ENCODE peak calls at places on chromosomes 2 and 18, in seven cellular contexts. F is NCI-H1417; J is effector memory CD4-positive, alpha-beta T cell; X is amniotic epithelial cell; Y is stimulated activated CD4-positive, alpha-beta T cell treated with anti-CD3 and anti-CD28 coated beads, Interleukin-15, amount 100 ng/mL, for 1 hour; U is fibroblast of the conjunctiva; Q is NCI-H1436 treated with DMSO at 0.1 percent for 48 hours. T is an unnamed sample.

GRCh38 chr2:161141033-161141432 is 19.2 kb upstream of the TANK start:
- DNase-seq in X (no peak), U (no peak), Q (no peak), F (no peak), J (no peak), Y (no peak), T (no peak)

GRCh38 chr2:241564596-241565411 is 6.3 kb downstream of the BOK start:
- DNase-seq in X (no peak), U (no peak), F (no peak), Y (no peak), Q (no peak), J (no peak), T (no peak)

GRCh38 chr2:240369725-240370585 is 65.5 kb upstream of the GPC1 start:
- DNase-seq in F (no peak), X (peak), Y (no peak), Q (no peak), J (no peak), U (peak), T (no peak)

GRCh38 chr2:235925250-235925919 is 242.8 kb downstream of the GBX2 start:
- DNase-seq in J (no peak), U (no peak), F (no peak), Y (no peak), Q (no peak), X (no peak), T (no peak)

GRCh38 chr2:192155521-192156118 is 39.1 kb downstream of the TMEFF2 start:
- DNase-seq in U (no peak), X (no peak), J (no peak), F (no peak), Y (no peak), Q (no peak), T (no peak)

GRCh38 chr2:101781730-101782426 is 84.4 kb downstream of the MAP4K4 start:
- DNase-seq in J (no peak), X (no peak), U (no peak), F (peak), Q (no peak), Y (no peak), T (no peak)

GRCh38 chr2:237097911-237098702 is 12.4 kb downstream of the COPS8 start:
- DNase-seq in X (peak), Y (no peak), Q (no peak), U (peak), F (no peak), J (no peak), T (no peak)

GRCh38 chr2:13654416-13654815 is 937.7 kb downstream of the TRIB2 start:
- DNase-seq in Q (no peak), Y (no peak), U (no peak), F (peak), X (no peak), J (no peak), T (no peak)

GRCh38 chr2:235864746-235865535 is 303.2 kb downstream of the GBX2 start:
- DNase-seq in X (no peak), Y (no peak), F (no peak), Q (no peak), J (no peak), U (no peak), T (no peak)

GRCh38 chr2:240479561-240479960 is 44.1 kb downstream of the GPC1 start:
- DNase-seq in U (no peak), Q (no peak), Y (no peak), F (no peak), X (no peak), J (no peak), T (no peak)

GRCh38 chr2:28463893-28464292 is 32.0 kb upstream of the PLB1 start:
- DNase-seq in Y (no peak), J (no peak), Q (no peak), U (no peak), F (no peak), X (peak), T (no peak)

GRCh38 chr18:48792141-48792540 is 158.6 kb downstream of the SMAD7 start:
- DNase-seq in U (no peak), X (no peak), F (no peak), J (no peak), Y (no peak), Q (no peak), T (no peak)

GRCh38 chr2:190726255-190726654 is 77.4 kb downstream of the NAB1 start:
- DNase-seq in Q (no peak), U (no peak), Y (no peak), X (peak), J (no peak), F (no peak), T (no peak)

GRCh38 chr2:25173719-25174118 is 5.3 kb upstream of the POMC start:
- DNase-seq in Q (no peak), J (no peak), U (no peak), Y (no peak), X (no peak), F (no peak), T (no peak)

GRCh38 chr18:74375999-74376398 is 60.4 kb downstream of the C18orf63 start:
- DNase-seq in F (no peak), Y (no peak), Q (no peak), J (no peak), X (no peak), U (no peak), T (no peak)

GRCh38 chr2:164008752-164009151 is 272.9 kb upstream of the FIGN start:
- DNase-seq in Y (no peak), J (no peak), Q (no peak), F (no peak), X (no peak), U (no peak), T (no peak)

GRCh38 chr2:49067971-49068370 is 86.3 kb downstream of the FSHR start:
- DNase-seq in Y (no peak), Q (no peak), J (no peak), X (no peak), U (no peak), F (no peak), T (no peak)

GRCh38 chr18:3966246-3966984 is 488.7 kb downstream of the DLGAP1 start:
- DNase-seq in F (no peak), J (no peak), U (no peak), Y (no peak), X (peak), Q (no peak), T (no peak)

GRCh38 chr18:59180150-59180845 is 39.7 kb upstream of the GRP start:
- DNase-seq in J (no peak), U (peak), F (no peak), Y (no peak), Q (no peak), X (peak), T (no peak)

GRCh38 chr2:142989276-142990204 is 112.1 kb downstream of the KYNU start:
- DNase-seq in F (peak), U (peak), Y (no peak), X (peak), J (no peak), Q (no peak), T (peak)

GRCh38 chr2:122805346-122805745 is 1049.9 kb downstream of the TSN start:
- DNase-seq in Y (no peak), Q (no peak), F (no peak), U (no peak), X (no peak), J (no peak), T (no peak)

GRCh38 chr2:204108301-204108700 is 171.7 kb downstream of the ICOS start:
- DNase-seq in F (peak), U (no peak), J (peak), Q (no peak), X (no peak), Y (no peak), T (no peak)

GRCh38 chr2:10006248-10007147 is 36.9 kb upstream of the KLF11 start:
- DNase-seq in F (peak), X (no peak), Q (no peak), Y (no peak), U (no peak), J (no peak), T (no peak)

GRCh38 chr2:100161940-100162620 is 19.7 kb upstream of the AFF3 start:
- DNase-seq in X (no peak), Q (no peak), F (no peak), U (no peak), J (no peak), Y (no peak), T (no peak)

GRCh38 chr2:239546541-239546940 is 145.7 kb upstream of the HDAC4 start:
- DNase-seq in F (no peak), Q (no peak), J (no peak), U (no peak), Y (no peak), X (no peak), T (no peak)

GRCh38 chr2:80852079-80852807 is 547.7 kb upstream of the LRRTM1 start:
- DNase-seq in J (no peak), U (no peak), F (no peak), X (no peak), Q (no peak), Y (no peak), T (no peak)

GRCh38 chr18:75659535-75660023 is 232.1 kb upstream of the SMIM21 start:
- DNase-seq in U (no peak), Q (no peak), Y (no peak), F (no peak), J (no peak), X (no peak), T (no peak)

GRCh38 chr2:53286336-53286735 is 481.3 kb upstream of the CHAC2 start:
- DNase-seq in X (peak), F (no peak), Y (no peak), J (no peak), Q (no peak), U (no peak), T (no peak)

GRCh38 chr18:63578357-63578958 is 8.7 kb upstream of the SERPINB13 start:
- DNase-seq in Q (no peak), X (peak), J (no peak), Y (no peak), U (peak), F (peak), T (no peak)

GRCh38 chr2:218027426-218028188 is 24.8 kb upstream of the TNS1 start:
- DNase-seq in X (no peak), Y (no peak), Q (no peak), F (no peak), U (no peak), J (no peak), T (no peak)

GRCh38 chr2:66984864-66985263 is 412.3 kb upstream of the ETAA1 start:
- DNase-seq in Q (no peak), X (peak), Y (no peak), F (no peak), U (no peak), J (no peak), T (no peak)

GRCh38 chr18:26655614-26656400 is 107.5 kb upstream of the KCTD1 start:
- DNase-seq in J (no peak), Q (no peak), U (no peak), Y (no peak), X (peak), F (peak), T (no peak)

GRCh38 chr2:216346781-216347180 is 25.5 kb downstream of the MARCHF4 start:
- DNase-seq in Y (no peak), X (no peak), J (no peak), F (no peak), U (no peak), Q (no peak), T (no peak)

GRCh38 chr2:25537526-25537925 is 135.9 kb downstream of the DTNB start:
- DNase-seq in X (no peak), Q (no peak), U (no peak), Y (no peak), J (no peak), F (no peak), T (no peak)

GRCh38 chr18:26133652-26134051 is at the start of gene PSMA8:
- DNase-seq in Y (peak), U (no peak), Q (no peak), X (peak), J (peak), F (no peak), T (peak)

GRCh38 chr2:218031771-218032257 is 29.0 kb upstream of the TNS1 start:
- DNase-seq in Q (no peak), F (no peak), Y (no peak), J (no peak), U (no peak), X (no peak), T (no peak)